ENCODE peak calls at places on chromosomes 3 and 15, in eight cellular contexts. One of them, this sample, is unnamed. For H3K4me1, the result is how much of the 10 kb centered on the place peaks cover.

GRCh38 chr15:93072440-93073394 is 16.3 kb downstream of the RGMA start:
- DNase-seq in adrenal gland: peak
- DNase-seq in MM.1S: no peak
- DNase-seq in cardiac muscle cell: peak
- DNase-seq in PC-3: peak
- DNase-seq in CD8-positive, alpha-beta T cell: no peak
- DNase-seq in astrocyte: peak
- DNase-seq in CD4-positive, alpha-beta memory T cell: no peak
- DNase-seq in this sample: peak

GRCh38 chr3:129625071-129625874 is 18.8 kb upstream of the PLXND1 start:
- DNase-seq in adrenal gland: peak
- DNase-seq in MM.1S: no peak
- DNase-seq in cardiac muscle cell: no peak
- DNase-seq in PC-3: no peak
- DNase-seq in CD8-positive, alpha-beta T cell: no peak
- DNase-seq in astrocyte: no peak
- DNase-seq in CD4-positive, alpha-beta memory T cell: no peak
- DNase-seq in this sample: no peak

GRCh38 chr3:98827221-98827620 is 64.1 kb downstream of the ST3GAL6 start:
- DNase-seq in adrenal gland: no peak
- DNase-seq in MM.1S: no peak
- DNase-seq in cardiac muscle cell: no peak
- DNase-seq in PC-3: no peak
- DNase-seq in CD8-positive, alpha-beta T cell: no peak
- DNase-seq in astrocyte: peak
- DNase-seq in CD4-positive, alpha-beta memory T cell: no peak
- DNase-seq in this sample: no peak

GRCh38 chr3:25349828-25350227 is 78.2 kb upstream of the RARB start:
- DNase-seq in adrenal gland: no peak
- DNase-seq in MM.1S: no peak
- DNase-seq in cardiac muscle cell: no peak
- DNase-seq in PC-3: no peak
- DNase-seq in CD8-positive, alpha-beta T cell: no peak
- DNase-seq in astrocyte: no peak
- DNase-seq in CD4-positive, alpha-beta memory T cell: no peak
- DNase-seq in this sample: no peak

GRCh38 chr3:42539871-42540714 is 37.6 kb downstream of the VIPR1 start:
- DNase-seq in adrenal gland: peak
- DNase-seq in MM.1S: peak
- DNase-seq in cardiac muscle cell: peak
- DNase-seq in PC-3: peak
- DNase-seq in CD8-positive, alpha-beta T cell: peak
- DNase-seq in astrocyte: no peak
- DNase-seq in CD4-positive, alpha-beta memory T cell: peak
- DNase-seq in this sample: peak

GRCh38 chr15:81914734-81915234 is 131.0 kb downstream of the MEX3B start:
- DNase-seq in adrenal gland: no peak
- DNase-seq in MM.1S: no peak
- DNase-seq in cardiac muscle cell: peak
- DNase-seq in PC-3: no peak
- DNase-seq in CD8-positive, alpha-beta T cell: no peak
- DNase-seq in astrocyte: no peak
- DNase-seq in CD4-positive, alpha-beta memory T cell: no peak
- DNase-seq in this sample: no peak

GRCh38 chr3:47007001-47007400 is 27.5 kb downstream of the NBEAL2 start:
- DNase-seq in adrenal gland: no peak
- DNase-seq in MM.1S: no peak
- DNase-seq in cardiac muscle cell: no peak
- DNase-seq in PC-3: no peak
- DNase-seq in CD8-positive, alpha-beta T cell: no peak
- DNase-seq in astrocyte: no peak
- DNase-seq in CD4-positive, alpha-beta memory T cell: no peak
- DNase-seq in this sample: no peak

GRCh38 chr3:120678331-120678845 is 3.7 kb downstream of the HGD start:
- DNase-seq in adrenal gland: peak
- DNase-seq in MM.1S: no peak
- DNase-seq in cardiac muscle cell: no peak
- DNase-seq in PC-3: peak
- DNase-seq in CD8-positive, alpha-beta T cell: no peak
- DNase-seq in astrocyte: peak
- DNase-seq in CD4-positive, alpha-beta memory T cell: no peak
- DNase-seq in this sample: peak

GRCh38 chr3:152317956-152318355 is 49.2 kb downstream of the MBNL1 start:
- DNase-seq in adrenal gland: no peak
- DNase-seq in MM.1S: no peak
- DNase-seq in cardiac muscle cell: no peak
- DNase-seq in PC-3: peak
- DNase-seq in CD8-positive, alpha-beta T cell: no peak
- DNase-seq in astrocyte: peak
- DNase-seq in CD4-positive, alpha-beta memory T cell: no peak
- DNase-seq in this sample: no peak

GRCh38 chr15:29159771-29160455 is 109.7 kb downstream of the NSMCE3 start:
- DNase-seq in adrenal gland: no peak
- DNase-seq in MM.1S: no peak
- DNase-seq in cardiac muscle cell: no peak
- DNase-seq in PC-3: no peak
- DNase-seq in CD8-positive, alpha-beta T cell: no peak
- DNase-seq in astrocyte: no peak
- DNase-seq in CD4-positive, alpha-beta memory T cell: no peak
- DNase-seq in this sample: no peak

GRCh38 chr15:68224546-68225250 is 4.8 kb downstream of the CLN6 start:
- DNase-seq in adrenal gland: peak
- DNase-seq in MM.1S: peak
- DNase-seq in cardiac muscle cell: no peak
- DNase-seq in PC-3: no peak
- DNase-seq in CD8-positive, alpha-beta T cell: no peak
- DNase-seq in astrocyte: no peak
- DNase-seq in CD4-positive, alpha-beta memory T cell: no peak
- DNase-seq in this sample: peak

GRCh38 chr15:28890711-28891495 is 5.1 kb downstream of the APBA2 start:
- DNase-seq in adrenal gland: no peak
- DNase-seq in MM.1S: no peak
- DNase-seq in cardiac muscle cell: no peak
- DNase-seq in PC-3: no peak
- DNase-seq in CD8-positive, alpha-beta T cell: no peak
- DNase-seq in astrocyte: no peak
- DNase-seq in CD4-positive, alpha-beta memory T cell: peak
- DNase-seq in this sample: no peak

GRCh38 chr3:113214917-113215595 is 3.7 kb downstream of the BOC start:
- DNase-seq in adrenal gland: no peak
- DNase-seq in MM.1S: no peak
- DNase-seq in cardiac muscle cell: no peak
- DNase-seq in PC-3: no peak
- DNase-seq in CD8-positive, alpha-beta T cell: no peak
- DNase-seq in astrocyte: peak
- DNase-seq in CD4-positive, alpha-beta memory T cell: no peak
- DNase-seq in this sample: no peak

GRCh38 chr3:159672728-159673471 is 315.7 kb upstream of the IL12A start:
- DNase-seq in adrenal gland: no peak
- DNase-seq in MM.1S: peak
- DNase-seq in cardiac muscle cell: no peak
- DNase-seq in PC-3: peak
- DNase-seq in CD8-positive, alpha-beta T cell: no peak
- DNase-seq in astrocyte: no peak
- DNase-seq in CD4-positive, alpha-beta memory T cell: no peak
- DNase-seq in this sample: no peak

GRCh38 chr3:17176757-17177156 is 292.0 kb downstream of the PLCL2 start:
- DNase-seq in adrenal gland: no peak
- DNase-seq in MM.1S: no peak
- DNase-seq in cardiac muscle cell: no peak
- DNase-seq in PC-3: no peak
- DNase-seq in CD8-positive, alpha-beta T cell: no peak
- DNase-seq in astrocyte: no peak
- DNase-seq in CD4-positive, alpha-beta memory T cell: no peak
- DNase-seq in this sample: no peak

GRCh38 chr15:101027273-101027901 is 108.2 kb downstream of the LRRK1 start:
- DNase-seq in adrenal gland: peak
- DNase-seq in MM.1S: no peak
- DNase-seq in cardiac muscle cell: no peak
- DNase-seq in PC-3: no peak
- DNase-seq in CD8-positive, alpha-beta T cell: peak
- DNase-seq in astrocyte: no peak
- DNase-seq in CD4-positive, alpha-beta memory T cell: no peak
- DNase-seq in this sample: peak

GRCh38 chr3:134087046-134087974 is 57.6 kb upstream of the SLCO2A1 start:
- DNase-seq in adrenal gland: no peak
- DNase-seq in MM.1S: no peak
- DNase-seq in cardiac muscle cell: no peak
- DNase-seq in PC-3: peak
- DNase-seq in CD8-positive, alpha-beta T cell: no peak
- DNase-seq in astrocyte: peak
- DNase-seq in CD4-positive, alpha-beta memory T cell: no peak
- DNase-seq in this sample: no peak

GRCh38 chr15:56683925-56684324 is 49.4 kb downstream of the ZNF280D start:
- DNase-seq in adrenal gland: no peak
- DNase-seq in MM.1S: no peak
- DNase-seq in cardiac muscle cell: peak
- DNase-seq in PC-3: no peak
- DNase-seq in CD8-positive, alpha-beta T cell: no peak
- DNase-seq in astrocyte: no peak
- DNase-seq in CD4-positive, alpha-beta memory T cell: no peak
- DNase-seq in this sample: no peak

GRCh38 chr3:23389089-23389488 is 186.0 kb downstream of the UBE2E2 start:
- DNase-seq in adrenal gland: no peak
- DNase-seq in MM.1S: no peak
- DNase-seq in cardiac muscle cell: no peak
- DNase-seq in PC-3: peak
- DNase-seq in CD8-positive, alpha-beta T cell: no peak
- DNase-seq in astrocyte: no peak
- DNase-seq in CD4-positive, alpha-beta memory T cell: no peak
- DNase-seq in this sample: no peak

GRCh38 chr3:71184252-71184651 is 399.3 kb downstream of the FOXP1 start:
- DNase-seq in adrenal gland: no peak
- DNase-seq in MM.1S: no peak
- DNase-seq in cardiac muscle cell: no peak
- DNase-seq in PC-3: no peak
- DNase-seq in CD8-positive, alpha-beta T cell: no peak
- DNase-seq in astrocyte: no peak
- DNase-seq in CD4-positive, alpha-beta memory T cell: no peak
- DNase-seq in this sample: no peak
- H3K4me1 ChIP-seq in adrenal gland: under half
- H3K4me1 ChIP-seq in MM.1S: under half
- H3K4me1 ChIP-seq in cardiac muscle cell: under half
- H3K4me1 ChIP-seq in PC-3: under half
- H3K4me1 ChIP-seq in CD8-positive, alpha-beta T cell: under half
- H3K4me1 ChIP-seq in astrocyte: under half
- H3K4me1 ChIP-seq in CD4-positive, alpha-beta memory T cell: under half
- H3K4me1 ChIP-seq in this sample: under half

GRCh38 chr15:40951764-40952163 is 1.5 kb upstream of the CHAC1 start:
- DNase-seq in adrenal gland: no peak
- DNase-seq in MM.1S: no peak
- DNase-seq in cardiac muscle cell: no peak
- DNase-seq in PC-3: no peak
- DNase-seq in CD8-positive, alpha-beta T cell: no peak
- DNase-seq in astrocyte: no peak
- DNase-seq in CD4-positive, alpha-beta memory T cell: no peak
- DNase-seq in this sample: no peak
- H3K4me3 ChIP-seq in adrenal gland: no peak
- H3K4me3 ChIP-seq in MM.1S: no peak
- H3K4me3 ChIP-seq in cardiac muscle cell: no peak
- H3K4me3 ChIP-seq in PC-3: no peak
- H3K4me3 ChIP-seq in CD8-positive, alpha-beta T cell: no peak
- H3K4me3 ChIP-seq in astrocyte: no peak
- H3K4me3 ChIP-seq in CD4-positive, alpha-beta memory T cell: no peak
- H3K4me3 ChIP-seq in this sample: no peak

GRCh38 chr3:192888121-192888520 is 29.5 kb downstream of the MB21D2 start:
- DNase-seq in adrenal gland: no peak
- DNase-seq in MM.1S: no peak
- DNase-seq in cardiac muscle cell: no peak
- DNase-seq in PC-3: peak
- DNase-seq in CD8-positive, alpha-beta T cell: no peak
- DNase-seq in astrocyte: peak
- DNase-seq in CD4-positive, alpha-beta memory T cell: no peak
- DNase-seq in this sample: no peak
- H3K4me1 ChIP-seq in adrenal gland: under half
- H3K4me1 ChIP-seq in MM.1S: under half
- H3K4me1 ChIP-seq in cardiac muscle cell: under half
- H3K4me1 ChIP-seq in PC-3: half or more
- H3K4me1 ChIP-seq in CD8-positive, alpha-beta T cell: under half
- H3K4me1 ChIP-seq in astrocyte: half or more
- H3K4me1 ChIP-seq in CD4-positive, alpha-beta memory T cell: half or more
- H3K4me1 ChIP-seq in this sample: under half

GRCh38 chr3:138944842-138945645 is 1.9 kb downstream of the FOXL2 start:
- DNase-seq in adrenal gland: no peak
- DNase-seq in MM.1S: no peak
- DNase-seq in cardiac muscle cell: peak
- DNase-seq in PC-3: no peak
- DNase-seq in CD8-positive, alpha-beta T cell: no peak
- DNase-seq in astrocyte: no peak
- DNase-seq in CD4-positive, alpha-beta memory T cell: peak
- DNase-seq in this sample: no peak

GRCh38 chr3:138948371-138949001 is 1.5 kb downstream of the FOXL2NB start:
- DNase-seq in adrenal gland: no peak
- DNase-seq in MM.1S: no peak
- DNase-seq in cardiac muscle cell: no peak
- DNase-seq in PC-3: no peak
- DNase-seq in CD8-positive, alpha-beta T cell: no peak
- DNase-seq in astrocyte: no peak
- DNase-seq in CD4-positive, alpha-beta memory T cell: no peak
- DNase-seq in this sample: no peak

GRCh38 chr3:138947303-138948121 is 495 bp downstream of the FOXL2NB start:
- DNase-seq in adrenal gland: no peak
- DNase-seq in MM.1S: no peak
- DNase-seq in cardiac muscle cell: no peak
- DNase-seq in PC-3: no peak
- DNase-seq in CD8-positive, alpha-beta T cell: no peak
- DNase-seq in astrocyte: no peak
- DNase-seq in CD4-positive, alpha-beta memory T cell: no peak
- DNase-seq in this sample: no peak

GRCh38 chr3:138945646-138946553 is 1.0 kb downstream of the FOXL2 start:
- DNase-seq in adrenal gland: no peak
- DNase-seq in MM.1S: no peak
- DNase-seq in cardiac muscle cell: peak
- DNase-seq in PC-3: no peak
- DNase-seq in CD8-positive, alpha-beta T cell: no peak
- DNase-seq in astrocyte: no peak
- DNase-seq in CD4-positive, alpha-beta memory T cell: peak
- DNase-seq in this sample: peak

DNA sequence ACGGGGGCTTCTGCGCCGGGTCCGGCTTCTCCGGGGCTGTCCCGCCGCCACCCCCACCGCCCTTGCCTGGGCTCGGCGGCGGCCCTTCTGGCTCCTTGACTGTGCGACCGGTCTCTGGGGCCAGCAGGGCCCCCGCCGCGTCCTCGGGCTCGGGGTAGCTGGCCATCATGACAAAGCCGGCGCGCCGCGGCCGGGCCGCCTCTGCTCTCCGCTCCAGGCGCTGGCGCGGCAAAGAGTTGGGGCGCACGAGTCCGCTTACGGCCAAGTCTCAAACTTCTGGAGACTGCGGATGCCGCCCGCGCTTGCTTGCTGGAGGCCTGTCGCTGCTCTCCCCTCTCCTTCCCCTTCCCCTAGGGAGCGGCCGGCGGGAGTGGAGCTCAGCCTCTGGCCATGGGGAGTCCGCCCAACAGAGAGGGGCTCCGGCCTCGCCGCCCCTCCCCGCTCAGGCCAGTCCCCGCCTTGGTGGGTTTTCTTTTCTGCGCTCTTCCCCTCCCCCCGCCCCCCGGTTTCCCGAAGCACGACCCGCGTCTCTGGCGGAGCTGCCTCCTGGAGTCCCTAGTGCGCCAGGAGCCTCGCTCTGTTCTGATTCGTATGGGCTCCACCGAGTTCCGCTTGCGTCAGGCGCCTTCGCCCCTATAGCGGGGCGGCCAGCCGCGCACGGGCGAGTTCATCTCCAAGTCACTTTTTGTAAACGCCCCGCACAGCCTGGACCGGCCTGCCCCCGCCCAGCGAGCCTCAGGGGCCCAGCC is at the start of the genes FOXL2 and FOXL2NB:
- DNase-seq in adrenal gland: peak
- DNase-seq in MM.1S: no peak
- DNase-seq in cardiac muscle cell: peak
- DNase-seq in PC-3: no peak
- DNase-seq in CD8-positive, alpha-beta T cell: no peak
- DNase-seq in astrocyte: peak
- DNase-seq in CD4-positive, alpha-beta memory T cell: peak
- DNase-seq in this sample: no peak
- H3K4me3 ChIP-seq in adrenal gland: no peak
- H3K4me3 ChIP-seq in MM.1S: no peak
- H3K4me3 ChIP-seq in cardiac muscle cell: peak
- H3K4me3 ChIP-seq in PC-3: no peak
- H3K4me3 ChIP-seq in CD8-positive, alpha-beta T cell: peak
- H3K4me3 ChIP-seq in astrocyte: peak
- H3K4me3 ChIP-seq in CD4-positive, alpha-beta memory T cell: peak
- H3K4me3 ChIP-seq in this sample: peak